ENCODE peak calls at places on chromosomes 6 and 20, in nine cellular contexts. One of them, this sample, is unnamed. For H3K9me3, the result is how much of the 10 kb centered on the place peaks cover.

GRCh38 chr6:88144637-88145297 is 21.4 kb downstream of the CNR1 start:
- DNase-seq in tibial nerve: no peak
- DNase-seq in PC-3: no peak
- DNase-seq in A549: no peak
- DNase-seq in heart left ventricle: no peak
- DNase-seq in mammary epithelial cell: no peak
- DNase-seq in heart right ventricle: no peak
- DNase-seq in MM.1S: no peak
- DNase-seq in upper lobe of left lung: no peak
- DNase-seq in this sample: no peak

GRCh38 chr6:111673086-111673485 is 67.4 kb upstream of the TRAF3IP2 start:
- DNase-seq in MM.1S: no peak
- DNase-seq in heart right ventricle: no peak
- DNase-seq in PC-3: no peak
- DNase-seq in tibial nerve: no peak
- DNase-seq in heart left ventricle: no peak
- DNase-seq in upper lobe of left lung: no peak
- DNase-seq in mammary epithelial cell: no peak
- DNase-seq in A549: no peak
- DNase-seq in this sample: no peak

GRCh38 chr6:82015043-82015442 is 232.5 kb downstream of the IBTK start:
- DNase-seq in A549: no peak
- DNase-seq in heart right ventricle: no peak
- DNase-seq in tibial nerve: no peak
- DNase-seq in PC-3: peak
- DNase-seq in heart left ventricle: no peak
- DNase-seq in MM.1S: no peak
- DNase-seq in upper lobe of left lung: no peak
- DNase-seq in mammary epithelial cell: peak
- DNase-seq in this sample: no peak

GRCh38 chr6:31822038-31822821 is 5.3 kb upstream of the HSPA1B start:
- DNase-seq in A549: peak
- DNase-seq in upper lobe of left lung: peak
- DNase-seq in mammary epithelial cell: peak
- DNase-seq in heart left ventricle: peak
- DNase-seq in MM.1S: peak
- DNase-seq in tibial nerve: peak
- DNase-seq in heart right ventricle: peak
- DNase-seq in PC-3: peak
- DNase-seq in this sample: peak

GRCh38 chr6:76876922-76877553 is 586.3 kb downstream of the HTR1B start:
- DNase-seq in MM.1S: peak
- DNase-seq in PC-3: peak
- DNase-seq in tibial nerve: no peak
- DNase-seq in upper lobe of left lung: peak
- DNase-seq in heart right ventricle: no peak
- DNase-seq in A549: no peak
- DNase-seq in mammary epithelial cell: peak
- DNase-seq in heart left ventricle: no peak
- DNase-seq in this sample: no peak

GRCh38 chr20:24993337-24994185 is 1.0 kb upstream of the APMAP start:
- DNase-seq in heart right ventricle: no peak
- DNase-seq in A549: peak
- DNase-seq in tibial nerve: no peak
- DNase-seq in PC-3: peak
- DNase-seq in mammary epithelial cell: peak
- DNase-seq in MM.1S: peak
- DNase-seq in heart left ventricle: peak
- DNase-seq in upper lobe of left lung: peak
- DNase-seq in this sample: no peak

GRCh38 chr6:112579601-112580000 is 232.5 kb downstream of the RFPL4B start:
- DNase-seq in A549: no peak
- DNase-seq in PC-3: peak
- DNase-seq in upper lobe of left lung: no peak
- DNase-seq in heart left ventricle: no peak
- DNase-seq in MM.1S: no peak
- DNase-seq in mammary epithelial cell: no peak
- DNase-seq in tibial nerve: no peak
- DNase-seq in heart right ventricle: no peak
- DNase-seq in this sample: no peak

GRCh38 chr6:166988674-166989201 is 10.5 kb upstream of the CEP43 start:
- DNase-seq in mammary epithelial cell: no peak
- DNase-seq in upper lobe of left lung: no peak
- DNase-seq in heart left ventricle: no peak
- DNase-seq in heart right ventricle: no peak
- DNase-seq in MM.1S: no peak
- DNase-seq in tibial nerve: no peak
- DNase-seq in A549: no peak
- DNase-seq in PC-3: no peak
- DNase-seq in this sample: no peak

GRCh38 chr20:37341632-37342031 is 4.3 kb upstream of the SRC start:
- DNase-seq in PC-3: no peak
- DNase-seq in heart right ventricle: no peak
- DNase-seq in upper lobe of left lung: no peak
- DNase-seq in A549: no peak
- DNase-seq in tibial nerve: no peak
- DNase-seq in mammary epithelial cell: no peak
- DNase-seq in heart left ventricle: no peak
- DNase-seq in MM.1S: no peak
- DNase-seq in this sample: no peak

GRCh38 chr20:63733579-63734081 is 2.8 kb upstream of the LIME1 start:
- DNase-seq in A549: no peak
- DNase-seq in mammary epithelial cell: no peak
- DNase-seq in MM.1S: no peak
- DNase-seq in upper lobe of left lung: no peak
- DNase-seq in tibial nerve: no peak
- DNase-seq in heart left ventricle: no peak
- DNase-seq in heart right ventricle: no peak
- DNase-seq in PC-3: no peak
- DNase-seq in this sample: no peak

GRCh38 chr20:41428285-41428684 is 61.7 kb upstream of the EMILIN3 start:
- DNase-seq in upper lobe of left lung: no peak
- DNase-seq in tibial nerve: no peak
- DNase-seq in heart left ventricle: no peak
- DNase-seq in heart right ventricle: no peak
- DNase-seq in MM.1S: no peak
- DNase-seq in A549: peak
- DNase-seq in mammary epithelial cell: peak
- DNase-seq in PC-3: peak
- DNase-seq in this sample: no peak

GRCh38 chr6:159989882-159990480 is 21.1 kb downstream of the IGF2R start:
- DNase-seq in PC-3: peak
- DNase-seq in heart left ventricle: no peak
- DNase-seq in mammary epithelial cell: peak
- DNase-seq in tibial nerve: no peak
- DNase-seq in heart right ventricle: no peak
- DNase-seq in upper lobe of left lung: no peak
- DNase-seq in A549: no peak
- DNase-seq in MM.1S: no peak
- DNase-seq in this sample: no peak

GRCh38 chr6:159988983-159989454 is 20.1 kb downstream of the IGF2R start:
- DNase-seq in PC-3: no peak
- DNase-seq in A549: no peak
- DNase-seq in MM.1S: no peak
- DNase-seq in heart right ventricle: no peak
- DNase-seq in heart left ventricle: no peak
- DNase-seq in tibial nerve: no peak
- DNase-seq in mammary epithelial cell: no peak
- DNase-seq in upper lobe of left lung: peak
- DNase-seq in this sample: no peak

GRCh38 chr6:159989471-159989870 is 20.6 kb downstream of the IGF2R start:
- DNase-seq in A549: no peak
- DNase-seq in heart left ventricle: no peak
- DNase-seq in tibial nerve: no peak
- DNase-seq in PC-3: no peak
- DNase-seq in upper lobe of left lung: no peak
- DNase-seq in heart right ventricle: no peak
- DNase-seq in MM.1S: no peak
- DNase-seq in mammary epithelial cell: no peak
- DNase-seq in this sample: no peak

GRCh38 chr6:159995405-159995804 is 26.5 kb downstream of the IGF2R start:
- DNase-seq in MM.1S: no peak
- DNase-seq in heart left ventricle: no peak
- DNase-seq in tibial nerve: no peak
- DNase-seq in upper lobe of left lung: no peak
- DNase-seq in mammary epithelial cell: no peak
- DNase-seq in A549: no peak
- DNase-seq in PC-3: no peak
- DNase-seq in heart right ventricle: no peak
- DNase-seq in this sample: no peak

GRCh38 chr6:159992366-159992765 is 23.5 kb downstream of the IGF2R start:
- DNase-seq in MM.1S: no peak
- DNase-seq in A549: no peak
- DNase-seq in PC-3: no peak
- DNase-seq in upper lobe of left lung: no peak
- DNase-seq in heart left ventricle: no peak
- DNase-seq in heart right ventricle: no peak
- DNase-seq in mammary epithelial cell: no peak
- DNase-seq in tibial nerve: no peak
- DNase-seq in this sample: no peak
- H3K9me3 ChIP-seq in MM.1S: under half
- H3K9me3 ChIP-seq in A549: under half
- H3K9me3 ChIP-seq in PC-3: under half
- H3K9me3 ChIP-seq in upper lobe of left lung: under half
- H3K9me3 ChIP-seq in heart left ventricle: under half
- H3K9me3 ChIP-seq in heart right ventricle: under half
- H3K9me3 ChIP-seq in mammary epithelial cell: under half
- H3K9me3 ChIP-seq in tibial nerve: under half
- H3K9me3 ChIP-seq in this sample: under half

DNA sequence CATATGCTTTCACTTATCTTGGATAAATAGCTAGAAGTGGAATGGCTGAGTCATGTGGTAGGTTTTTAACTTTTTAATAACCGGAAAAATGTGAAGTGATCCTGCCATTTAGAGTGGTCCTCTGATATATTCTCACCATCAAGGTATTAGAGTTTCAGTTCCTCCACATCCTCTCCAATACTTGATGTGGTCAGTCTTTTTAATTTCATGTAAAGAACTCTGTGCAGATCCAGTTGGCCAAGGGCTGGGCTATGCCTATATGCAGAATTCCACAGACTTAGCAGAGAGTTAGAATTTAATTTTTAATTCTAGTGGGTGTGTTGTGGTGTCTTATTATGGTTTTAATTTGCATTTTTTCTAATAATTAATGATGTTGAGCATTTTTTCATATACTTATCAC is 141.1 kb downstream of the SYCP2 start:
- DNase-seq in PC-3: no peak
- DNase-seq in heart left ventricle: no peak
- DNase-seq in mammary epithelial cell: no peak
- DNase-seq in tibial nerve: no peak
- DNase-seq in upper lobe of left lung: no peak
- DNase-seq in heart right ventricle: no peak
- DNase-seq in MM.1S: no peak
- DNase-seq in A549: no peak
- DNase-seq in this sample: no peak
- H3K9me3 ChIP-seq in PC-3: under half
- H3K9me3 ChIP-seq in heart left ventricle: under half
- H3K9me3 ChIP-seq in mammary epithelial cell: under half
- H3K9me3 ChIP-seq in tibial nerve: under half
- H3K9me3 ChIP-seq in upper lobe of left lung: under half
- H3K9me3 ChIP-seq in heart right ventricle: under half
- H3K9me3 ChIP-seq in MM.1S: under half
- H3K9me3 ChIP-seq in A549: under half
- H3K9me3 ChIP-seq in this sample: under half

GRCh38 chr6:169854813-169855212 is 103.4 kb downstream of the ERMARD start:
- DNase-seq in heart right ventricle: no peak
- DNase-seq in upper lobe of left lung: no peak
- DNase-seq in A549: no peak
- DNase-seq in PC-3: no peak
- DNase-seq in mammary epithelial cell: no peak
- DNase-seq in tibial nerve: no peak
- DNase-seq in heart left ventricle: no peak
- DNase-seq in MM.1S: no peak
- DNase-seq in this sample: no peak

GRCh38 chr6:169851641-169852503 is 100.5 kb downstream of the ERMARD start:
- DNase-seq in heart left ventricle: no peak
- DNase-seq in MM.1S: no peak
- DNase-seq in mammary epithelial cell: peak
- DNase-seq in PC-3: peak
- DNase-seq in upper lobe of left lung: peak
- DNase-seq in heart right ventricle: no peak
- DNase-seq in A549: no peak
- DNase-seq in tibial nerve: no peak
- DNase-seq in this sample: no peak

GRCh38 chr6:169854083-169854725 is 102.8 kb downstream of the ERMARD start:
- DNase-seq in PC-3: no peak
- DNase-seq in upper lobe of left lung: no peak
- DNase-seq in MM.1S: no peak
- DNase-seq in heart right ventricle: no peak
- DNase-seq in tibial nerve: no peak
- DNase-seq in A549: no peak
- DNase-seq in heart left ventricle: no peak
- DNase-seq in mammary epithelial cell: no peak
- DNase-seq in this sample: no peak

GRCh38 chr6:169852504-169853195 is 101.2 kb downstream of the ERMARD start:
- DNase-seq in A549: no peak
- DNase-seq in heart right ventricle: no peak
- DNase-seq in mammary epithelial cell: no peak
- DNase-seq in tibial nerve: no peak
- DNase-seq in PC-3: no peak
- DNase-seq in MM.1S: no peak
- DNase-seq in heart left ventricle: no peak
- DNase-seq in upper lobe of left lung: peak
- DNase-seq in this sample: no peak

GRCh38 chr6:169853196-169854082 is 102.0 kb downstream of the ERMARD start:
- DNase-seq in heart left ventricle: no peak
- DNase-seq in upper lobe of left lung: no peak
- DNase-seq in MM.1S: no peak
- DNase-seq in mammary epithelial cell: no peak
- DNase-seq in tibial nerve: no peak
- DNase-seq in A549: no peak
- DNase-seq in PC-3: no peak
- DNase-seq in heart right ventricle: no peak
- DNase-seq in this sample: no peak
- H3K9me3 ChIP-seq in heart left ventricle: under half
- H3K9me3 ChIP-seq in upper lobe of left lung: under half
- H3K9me3 ChIP-seq in MM.1S: under half
- H3K9me3 ChIP-seq in mammary epithelial cell: under half
- H3K9me3 ChIP-seq in tibial nerve: under half
- H3K9me3 ChIP-seq in A549: under half
- H3K9me3 ChIP-seq in PC-3: under half
- H3K9me3 ChIP-seq in heart right ventricle: under half
- H3K9me3 ChIP-seq in this sample: under half

DNA sequence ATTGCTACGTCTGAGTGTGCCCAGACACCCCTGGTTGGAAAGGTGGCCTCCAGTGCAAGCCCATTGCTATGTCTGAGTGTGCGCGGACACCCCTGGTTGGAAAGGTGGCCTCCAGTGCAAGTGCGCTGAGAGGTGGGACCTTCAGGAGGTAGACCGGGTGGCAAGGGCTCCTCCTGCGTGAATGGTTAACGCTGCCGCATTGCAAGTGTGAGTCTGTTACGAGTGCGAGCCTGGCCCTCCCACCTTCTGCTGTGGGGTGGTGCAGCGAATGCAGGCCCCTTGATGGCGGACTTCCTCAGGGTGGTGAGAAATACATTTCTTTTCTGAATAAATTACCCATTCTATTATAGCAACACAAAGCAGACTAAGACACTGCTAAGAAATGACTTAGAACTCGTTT is 208.8 kb downstream of the DLL1 start:
- DNase-seq in PC-3: no peak
- DNase-seq in mammary epithelial cell: no peak
- DNase-seq in A549: no peak
- DNase-seq in heart right ventricle: no peak
- DNase-seq in tibial nerve: no peak
- DNase-seq in MM.1S: no peak
- DNase-seq in heart left ventricle: no peak
- DNase-seq in upper lobe of left lung: peak
- DNase-seq in this sample: no peak
- H3K9me3 ChIP-seq in PC-3: under half
- H3K9me3 ChIP-seq in mammary epithelial cell: under half
- H3K9me3 ChIP-seq in A549: under half
- H3K9me3 ChIP-seq in heart right ventricle: under half
- H3K9me3 ChIP-seq in tibial nerve: under half
- H3K9me3 ChIP-seq in MM.1S: under half
- H3K9me3 ChIP-seq in heart left ventricle: under half
- H3K9me3 ChIP-seq in upper lobe of left lung: under half
- H3K9me3 ChIP-seq in this sample: under half

This sample was measured in T-helper 17 cell.